ENCODE peak calls at places on chromosomes 2 and 18, in seven cellular contexts. Q, N, P, Y, Z, V and M are unnamed samples. For H3K4me1, the result is how much of the 10 kb centered on the place peaks cover.

GRCh38 chr2:216804357-216805350 is 55.2 kb downstream of the TNP1 start:
- DNase-seq in P (no peak), Y (no peak), V (peak), Q (no peak), Z (no peak), N (no peak), M (no peak)

GRCh38 chr2:233912799-233913423 is 4.3 kb upstream of the TRPM8 start:
- DNase-seq in Q (no peak), P (no peak), Z (peak), N (no peak), Y (no peak), V (no peak), M (no peak)

GRCh38 chr2:217978536-217979150 is 24.2 kb downstream of the TNS1 start:
- DNase-seq in N (peak), Q (no peak), V (no peak), Z (no peak), P (no peak), Y (no peak), M (no peak)

GRCh38 chr2:20635096-20635475 is 15.8 kb downstream of the HS1BP3 start:
- DNase-seq in P (no peak), Q (no peak), Z (no peak), V (no peak), Y (no peak), N (peak), M (peak)

GRCh38 chr2:157087373-157088005 is 170.0 kb upstream of the GALNT5 start:
- DNase-seq in N (peak), V (peak), Y (no peak), Z (no peak), Q (no peak), P (peak), M (no peak)

GRCh38 chr2:224638338-224638823 is 53.2 kb upstream of the CUL3 start:
- DNase-seq in P (no peak), V (no peak), Z (no peak), Y (no peak), Q (no peak), N (no peak), M (no peak)

GRCh38 chr2:86487062-86487461 is 45.9 kb downstream of the KDM3A start:
- DNase-seq in Q (no peak), N (no peak), P (no peak), Z (no peak), Y (no peak), V (no peak), M (no peak)

GRCh38 chr2:119521437-119521825 is 2.9 kb downstream of the SCTR start:
- DNase-seq in P (no peak), V (no peak), N (no peak), Q (no peak), Z (no peak), Y (no peak), M (no peak)

GRCh38 chr2:153394247-153394646 is 84.3 kb downstream of the RPRM start:
- DNase-seq in V (no peak), N (no peak), Z (no peak), P (no peak), Y (no peak), Q (no peak), M (no peak)

GRCh38 chr2:134711622-134712125 is 7.1 kb downstream of the TMEM163 start:
- DNase-seq in Z (no peak), N (no peak), V (no peak), P (no peak), Y (no peak), Q (no peak), M (no peak)

GRCh38 chr18:23337599-23338444 is 115.3 kb upstream of the RIOK3 start:
- DNase-seq in Y (no peak), Z (no peak), V (no peak), P (no peak), N (no peak), Q (no peak), M (peak)

GRCh38 chr2:149033716-149034115 is 4.8 kb upstream of the LYPD6B start:
- DNase-seq in V (no peak), N (no peak), P (no peak), Y (peak), Z (no peak), Q (no peak), M (no peak)

DNA sequence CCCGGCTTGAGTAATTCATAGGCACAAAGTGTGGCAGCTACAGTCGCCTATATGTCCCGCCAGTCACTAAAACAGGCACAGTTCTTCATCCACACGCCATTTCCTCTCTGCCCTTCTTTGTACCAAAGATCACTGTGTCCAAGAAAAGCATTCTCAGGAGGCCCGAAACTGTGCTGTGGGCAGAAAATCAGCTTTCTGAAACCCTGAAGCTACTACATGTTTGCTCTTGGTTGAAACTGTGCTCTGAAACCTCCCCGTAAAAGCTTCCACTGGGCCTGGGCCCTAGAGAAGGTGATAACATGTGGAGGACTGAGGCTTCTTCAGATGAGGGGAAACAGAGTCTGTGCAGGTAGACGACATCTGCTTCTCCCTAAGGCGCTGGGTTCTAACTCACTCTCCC is 75.6 kb upstream of the ID2 start:
- DNase-seq in V (no peak), Y (no peak), N (no peak), Z (no peak), Q (no peak), P (no peak), M (no peak)
- H3K4me1 ChIP-seq in V (under half), Y (under half), N (under half), Z (under half), Q (under half), P (under half), M (under half)

GRCh38 chr18:48932822-48933510 is 17.8 kb downstream of the SMAD7 start:
- DNase-seq in Z (no peak), Y (no peak), N (peak), Q (no peak), V (peak), P (no peak), M (peak)
- H3K4me1 ChIP-seq in Z (half or more), Y (under half), N (under half), Q (half or more), V (half or more), P (under half), M (under half)

DNA sequence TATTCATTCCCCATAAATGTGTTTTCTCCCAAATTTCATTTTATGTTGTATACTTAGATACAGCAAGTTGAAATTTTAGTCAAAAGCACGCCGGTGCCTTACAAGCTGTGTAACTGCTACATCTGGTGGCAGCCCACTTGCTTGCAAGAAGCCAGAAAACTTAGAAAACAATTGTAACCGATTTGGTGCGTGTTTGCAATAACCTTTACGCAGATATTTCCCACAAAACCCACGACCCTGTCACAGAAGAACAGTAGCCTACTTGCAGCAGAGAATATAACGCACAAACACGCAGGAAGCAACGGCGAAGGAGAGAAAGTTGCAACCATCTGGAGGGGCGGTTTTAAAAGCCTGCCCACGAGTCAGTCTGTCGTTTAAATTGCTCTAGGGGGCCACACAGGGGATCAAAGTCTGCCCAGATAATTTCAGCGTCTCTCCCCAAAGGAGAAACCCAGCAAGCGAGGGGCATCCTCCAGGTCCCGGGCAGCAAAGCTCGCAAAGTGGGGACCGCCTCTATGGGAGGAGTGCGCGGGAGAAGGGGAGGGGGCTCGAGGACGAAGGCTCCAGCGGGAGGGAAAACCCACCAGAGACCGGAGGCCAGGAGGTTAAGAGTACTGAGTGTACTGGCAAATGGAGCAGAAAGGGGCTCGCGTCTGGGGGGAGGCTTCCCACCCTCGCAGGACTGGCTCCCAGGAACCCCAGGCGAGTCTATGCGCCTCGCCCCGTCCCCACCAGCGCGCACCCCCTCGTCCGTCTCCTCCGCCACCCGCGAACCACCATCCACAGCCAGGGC is 1.2 kb downstream of the TLK1 start:
- DNase-seq in Z (peak), P (peak), Q (peak), N (no peak), Y (peak), V (peak), M (peak)
- H3K4me1 ChIP-seq in Z (under half), P (under half), Q (under half), N (under half), Y (under half), V (under half), M (under half)

GRCh38 chr2:27552941-27553340 is 29.9 kb upstream of the ZNF512 start:
- DNase-seq in V (no peak), Y (no peak), P (no peak), Z (no peak), N (no peak), Q (no peak), M (no peak)

GRCh38 chr2:27551514-27551913 is 31.3 kb upstream of the ZNF512 start:
- DNase-seq in Z (no peak), P (no peak), N (no peak), Q (no peak), Y (no peak), V (no peak), M (no peak)

GRCh38 chr2:27545348-27546141 is 37.3 kb upstream of the ZNF512 start:
- DNase-seq in Z (no peak), Y (no peak), Q (no peak), V (no peak), N (no peak), P (no peak), M (no peak)

GRCh38 chr2:27544143-27544821 is 38.6 kb upstream of the ZNF512 start:
- DNase-seq in N (no peak), Y (no peak), P (no peak), V (no peak), Z (no peak), Q (no peak), M (no peak)

GRCh38 chr2:27549303-27549702 is 33.5 kb upstream of the ZNF512 start:
- DNase-seq in V (no peak), P (no peak), Z (no peak), Y (no peak), Q (no peak), N (no peak), M (no peak)
- H3K4me1 ChIP-seq in V (under half), P (under half), Z (under half), Y (under half), Q (under half), N (under half), M (under half)